ENCODE peak calls at places on chromosome 7, in four cellular contexts. Z is astrocyte; I is activated CD4-positive, CD25-positive, alpha-beta regulatory T cell; Q is pancreas. P is an unnamed sample.

GRCh38 chr7:111892568-111892967 is 313.6 kb downstream of the DOCK4 start:
- DNase-seq in Q (no peak), I (no peak), Z (no peak), P (no peak)

GRCh38 chr7:30473393-30473775 is 5.2 kb downstream of the NOD1 start:
- DNase-seq in Q (no peak), Z (no peak), I (no peak), P (no peak)

GRCh38 chr7:105990726-105991465 is 27.8 kb downstream of the CDHR3 start:
- DNase-seq in Z (no peak), Q (no peak), I (no peak), P (no peak)

GRCh38 chr7:135914346-135914745 is 62.8 kb downstream of the MTPN start:
- DNase-seq in Q (no peak), Z (no peak), I (no peak), P (no peak)

GRCh38 chr7:154578351-154578750 is 424.6 kb downstream of the PAXIP1 start:
- DNase-seq in I (no peak), Z (peak), Q (no peak), P (no peak)

GRCh38 chr7:18399624-18400235 is 95.8 kb upstream of the HDAC9 start:
- DNase-seq in I (no peak), Z (peak), Q (no peak), P (no peak)

GRCh38 chr7:133613250-133613649 is 360.4 kb downstream of the EXOC4 start:
- DNase-seq in Q (no peak), Z (no peak), I (no peak), P (no peak)

GRCh38 chr7:43847496-43847895 is 21.8 kb downstream of the MRPS24 start:
- DNase-seq in Q (no peak), Z (peak), I (no peak), P (no peak)

GRCh38 chr7:141074997-141075396 is 1.1 kb downstream of the TMEM178B start:
- DNase-seq in I (no peak), Q (no peak), Z (no peak), P (no peak)

GRCh38 chr7:95004618-95005282 is 97.4 kb downstream of the PPP1R9A start:
- DNase-seq in I (no peak), Z (peak), Q (no peak), P (no peak)

GRCh38 chr7:84025332-84025927 is 169.2 kb downstream of the SEMA3A start:
- DNase-seq in I (no peak), Q (no peak), Z (peak), P (no peak)

GRCh38 chr7:14714161-14714728 is 188.3 kb downstream of the DGKB start:
- DNase-seq in I (no peak), Q (no peak), Z (no peak), P (no peak)

GRCh38 chr7:6709808-6710207 is 3.1 kb upstream of the ZNF12 start:
- DNase-seq in Q (no peak), I (no peak), Z (no peak), P (no peak)

P was measured in aorta.